ENCODE peak calls at places on chromosomes 13 and 19, in nine cellular contexts. M is CD4-positive, alpha-beta memory T cell; O is esophagus muscularis mucosa; X is trophoblast cell; G is colonic mucosa; U is fibroblast of lung; Q is tibial nerve; J is mesenchymal stem cell; K is adrenal gland. E is an unnamed sample.

GRCh38 chr13:54574791-54575190 is 1546.2 kb downstream of the OLFM4 start:
- DNase-seq in G (no peak), O (no peak), M (no peak), U (no peak), J (peak; percentile 6), K (no peak), X (no peak), Q (no peak), E (no peak)

GRCh38 chr19:43581467-43581866 is 5.9 kb downstream of the PINLYP start:
- DNase-seq in U (no peak), M (no peak), K (no peak), O (no peak), X (no peak), Q (no peak), J (no peak), G (no peak), E (no peak)

GRCh38 chr19:18672606-18673337 is 10.7 kb upstream of the CRTC1 start:
- DNase-seq in Q (no peak), X (no peak), U (peak; percentile 86), K (no peak), M (no peak), G (no peak), O (no peak), J (peak; percentile 38), E (no peak)

GRCh38 chr19:1773173-1773572 is 19.9 kb downstream of the ONECUT3 start:
- DNase-seq in U (no peak), M (no peak), K (no peak), G (no peak), O (no peak), X (no peak), Q (no peak), J (no peak), E (no peak)

GRCh38 chr19:29478578-29479565 is 46.9 kb upstream of the VSTM2B start:
- DNase-seq in X (peak; percentile 2), M (no peak), Q (no peak), K (no peak), J (no peak), G (no peak), U (no peak), O (peak; percentile 57), E (no peak)

GRCh38 chr13:25222740-25223139 is 50.7 kb upstream of the AMER2 start:
- DNase-seq in K (no peak), Q (no peak), O (no peak), X (no peak), M (no peak), J (no peak), U (no peak), G (no peak), E (no peak)

GRCh38 chr19:33124207-33125098 is 7.5 kb upstream of the WDR88 start:
- DNase-seq in K (no peak), X (no peak), U (no peak), M (no peak), Q (no peak), G (no peak), O (no peak), J (no peak), E (no peak)

GRCh38 chr19:55174425-55175116 is 5.5 kb downstream of the SYT5 start:
- DNase-seq in G (no peak), X (no peak), M (no peak), K (no peak), O (no peak), Q (no peak), J (no peak), U (no peak), E (no peak)

GRCh38 chr19:36685835-36686234 is 1.6 kb upstream of the ZNF567 start:
- DNase-seq in M (no peak), K (no peak), U (no peak), G (no peak), Q (no peak), X (no peak), J (no peak), O (no peak), E (no peak)

GRCh38 chr19:36687214-36688056 is at the start of gene ZNF567:
- DNase-seq in O (peak; percentile 99), G (peak; percentile 99), U (peak; percentile 95), X (peak; percentile 97), M (peak; percentile 94), Q (peak; percentile 95), J (peak; percentile 89), K (peak; percentile 98), E (peak; percentile 94)

GRCh38 chr19:36688058-36688457 is 646 bp downstream of the ZNF567 start:
- DNase-seq in G (no peak), U (no peak), Q (no peak), M (no peak), K (no peak), O (no peak), J (no peak), X (no peak), E (no peak)

DNA sequence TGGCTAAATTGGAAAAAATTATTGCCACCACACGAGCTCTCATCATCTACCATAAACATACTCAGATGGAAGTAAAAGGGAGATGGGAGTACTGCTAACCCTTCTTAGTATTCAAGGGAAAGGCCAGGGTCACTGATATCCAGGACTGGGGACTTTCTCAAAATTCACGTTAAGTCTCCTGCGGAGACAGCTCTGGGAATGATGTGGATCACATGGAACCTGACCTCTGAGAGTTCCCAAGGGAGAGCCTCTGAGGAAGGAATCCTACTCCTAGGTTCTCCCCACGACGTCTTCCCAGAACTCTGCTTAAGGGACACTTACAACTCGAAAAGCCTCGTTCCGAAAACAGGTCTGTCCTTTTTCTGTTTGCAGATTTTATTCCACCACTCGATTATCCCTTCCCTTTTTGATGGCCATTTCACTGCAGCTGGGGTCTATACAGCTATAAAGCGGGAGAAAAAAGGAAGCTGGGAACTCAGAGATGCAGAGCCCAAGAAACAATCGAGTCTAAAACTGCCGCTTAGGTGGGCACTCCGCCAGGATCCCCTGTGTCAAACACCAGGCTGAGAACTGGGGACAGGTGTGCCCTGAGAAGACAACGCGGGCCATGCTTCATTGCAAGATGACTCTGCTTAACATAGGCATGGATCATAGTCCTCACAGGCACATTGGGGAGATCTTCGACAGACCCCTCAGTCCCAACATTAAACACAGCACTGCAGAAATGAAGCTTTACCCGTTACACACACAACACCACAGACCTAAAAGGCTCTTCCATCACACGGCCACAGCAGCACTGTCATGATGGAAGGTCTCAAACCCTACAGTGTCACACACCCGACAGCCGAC is 823 bp upstream of the ZNF567 start:
- DNase-seq in G (no peak), K (no peak), U (peak; percentile 12), M (no peak), J (peak; percentile 8), Q (no peak), X (no peak), O (no peak), E (no peak)
- H3K9me3 ChIP-seq in G (no peaks in the 10 kb centered on the region), K (no peaks in the 10 kb centered on the region), U (no peaks in the 10 kb centered on the region), M (no peaks in the 10 kb centered on the region), J (peaks cover 28% of the 10 kb centered on the region), Q (peaks cover 10% of the 10 kb centered on the region), X (peaks cover 2% of the 10 kb centered on the region), O (no peaks in the 10 kb centered on the region), E (peaks cover 6% of the 10 kb centered on the region)

DNA sequence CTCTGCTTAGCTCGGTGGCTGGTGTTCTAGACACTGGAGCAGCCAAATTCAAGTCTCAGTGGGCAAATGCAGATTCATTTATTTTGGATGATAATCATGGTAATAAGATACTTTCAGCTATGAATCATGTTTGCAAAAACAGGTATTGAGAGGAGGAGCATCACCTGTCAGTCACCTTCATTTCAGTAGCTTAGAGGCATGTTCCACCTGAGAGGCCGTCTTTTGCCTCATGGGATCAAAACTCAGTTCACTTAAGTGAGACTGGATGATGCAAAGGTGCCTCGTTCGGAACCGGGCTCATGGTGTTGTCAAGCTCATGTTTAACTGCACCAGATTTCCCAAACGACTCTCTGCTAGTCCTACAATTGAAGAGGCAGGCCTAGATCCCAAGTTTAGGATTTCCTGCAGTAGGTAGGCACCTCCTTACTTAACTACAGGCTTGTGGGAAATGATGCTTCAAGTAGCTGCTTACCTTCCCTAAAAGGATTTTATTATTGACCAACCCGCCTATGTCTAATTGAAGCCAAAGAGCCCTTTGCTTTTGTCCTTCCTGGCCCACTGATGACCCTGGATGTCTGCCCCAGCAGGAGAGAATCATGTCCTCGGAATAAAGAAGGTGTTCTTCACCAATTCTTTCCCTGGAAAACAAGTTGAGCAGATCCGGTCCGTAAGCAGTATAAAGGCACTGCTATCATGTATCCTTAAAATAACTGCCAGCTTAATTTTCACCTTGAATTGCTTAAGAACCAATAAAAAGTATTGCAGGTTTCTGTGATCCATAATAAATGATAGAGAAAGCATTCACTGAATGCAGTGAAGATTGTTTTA is 60.0 kb downstream of the ZAR1L start:
- DNase-seq in U (no peak), O (no peak), G (no peak), M (no peak), X (no peak), K (no peak), Q (no peak), J (no peak), E (no peak)
- H3K9me3 ChIP-seq in U (no peaks in the 10 kb centered on the region), O (no peaks in the 10 kb centered on the region), G (no peaks in the 10 kb centered on the region), M (no peaks in the 10 kb centered on the region), X (peaks cover 2% of the 10 kb centered on the region), K (no peaks in the 10 kb centered on the region), Q (no peaks in the 10 kb centered on the region), J (no peaks in the 10 kb centered on the region), E (no peaks in the 10 kb centered on the region)

GRCh38 chr19:27909185-27909840 is 1303.6 kb downstream of the UQCRFS1 start:
- DNase-seq in G (no peak), Q (no peak), O (no peak), J (no peak), X (no peak), M (no peak), U (no peak), K (no peak), E (no peak)

GRCh38 chr19:27909861-27910260 is 1303.1 kb downstream of the UQCRFS1 start:
- DNase-seq in G (no peak), X (no peak), O (no peak), J (no peak), Q (no peak), K (no peak), M (no peak), U (no peak), E (no peak)

GRCh38 chr19:27906081-27906480 is 1306.9 kb downstream of the UQCRFS1 start:
- DNase-seq in G (no peak), K (no peak), M (no peak), O (no peak), U (no peak), X (no peak), Q (no peak), J (no peak), E (no peak)

DNA sequence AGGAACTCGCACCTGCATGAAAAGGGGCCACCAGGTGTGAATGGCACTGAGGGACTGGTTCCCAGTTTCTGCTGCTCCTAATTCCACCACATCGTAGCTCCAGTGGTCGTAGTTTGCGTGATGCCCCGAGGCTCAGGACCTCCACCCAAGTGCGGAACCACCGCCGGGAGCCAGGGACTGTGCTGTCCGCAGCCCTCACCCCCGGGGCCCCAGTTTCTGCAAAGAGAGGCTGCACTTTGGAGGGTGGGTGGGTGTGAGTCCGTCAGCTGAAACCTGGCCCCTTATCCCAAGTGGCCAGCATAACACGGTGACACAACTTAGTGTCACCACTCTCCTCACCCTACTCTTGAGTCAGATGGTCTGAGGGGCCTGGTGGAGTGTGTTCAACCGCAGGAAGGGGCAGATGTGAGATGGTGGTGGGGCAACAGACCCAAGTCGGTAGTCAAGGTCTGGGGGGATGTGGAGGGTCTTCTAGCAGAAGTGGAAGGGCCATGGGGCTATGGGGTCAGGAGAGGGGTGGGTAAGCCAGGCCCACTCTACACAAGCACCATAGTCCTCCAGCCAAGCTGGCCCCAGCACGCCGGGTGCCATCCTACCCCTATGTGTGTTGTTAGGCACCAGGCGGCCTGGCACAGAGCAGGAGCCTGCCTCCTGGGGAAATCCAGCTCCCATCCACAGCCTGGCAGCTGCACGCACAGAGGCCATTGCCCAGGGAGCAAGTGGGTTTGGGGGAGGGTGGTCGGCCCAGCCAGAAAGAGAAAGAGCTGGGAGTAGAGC is 1301.6 kb downstream of the UQCRFS1 start:
- DNase-seq in M (no peak), Q (no peak), J (no peak), U (no peak), K (no peak), O (no peak), G (no peak), X (no peak), E (no peak)
- H3K9me3 ChIP-seq in M (no peaks in the 10 kb centered on the region), Q (no peaks in the 10 kb centered on the region), J (no peaks in the 10 kb centered on the region), U (no peaks in the 10 kb centered on the region), K (no peaks in the 10 kb centered on the region), O (no peaks in the 10 kb centered on the region), G (no peaks in the 10 kb centered on the region), X (peaks cover 38% of the 10 kb centered on the region), E (no peaks in the 10 kb centered on the region)

GRCh38 chr13:74114202-74114601 is 20.0 kb downstream of the KLF12 start:
- DNase-seq in M (no peak), O (no peak), Q (no peak), X (no peak), G (no peak), K (no peak), J (no peak), U (no peak), E (no peak)

GRCh38 chr13:74111399-74111798 is 22.8 kb downstream of the KLF12 start:
- DNase-seq in X (no peak), Q (no peak), G (no peak), U (no peak), K (no peak), J (no peak), M (no peak), O (no peak), E (no peak)

GRCh38 chr13:74114641-74115040 is 19.6 kb downstream of the KLF12 start:
- DNase-seq in O (no peak), J (no peak), K (no peak), X (no peak), U (no peak), M (no peak), G (no peak), Q (no peak), E (no peak)

GRCh38 chr13:74110053-74110452 is 24.2 kb downstream of the KLF12 start:
- DNase-seq in M (no peak), G (peak; percentile 45), J (no peak), U (no peak), Q (no peak), X (no peak), K (no peak), O (no peak), E (no peak)

DNA sequence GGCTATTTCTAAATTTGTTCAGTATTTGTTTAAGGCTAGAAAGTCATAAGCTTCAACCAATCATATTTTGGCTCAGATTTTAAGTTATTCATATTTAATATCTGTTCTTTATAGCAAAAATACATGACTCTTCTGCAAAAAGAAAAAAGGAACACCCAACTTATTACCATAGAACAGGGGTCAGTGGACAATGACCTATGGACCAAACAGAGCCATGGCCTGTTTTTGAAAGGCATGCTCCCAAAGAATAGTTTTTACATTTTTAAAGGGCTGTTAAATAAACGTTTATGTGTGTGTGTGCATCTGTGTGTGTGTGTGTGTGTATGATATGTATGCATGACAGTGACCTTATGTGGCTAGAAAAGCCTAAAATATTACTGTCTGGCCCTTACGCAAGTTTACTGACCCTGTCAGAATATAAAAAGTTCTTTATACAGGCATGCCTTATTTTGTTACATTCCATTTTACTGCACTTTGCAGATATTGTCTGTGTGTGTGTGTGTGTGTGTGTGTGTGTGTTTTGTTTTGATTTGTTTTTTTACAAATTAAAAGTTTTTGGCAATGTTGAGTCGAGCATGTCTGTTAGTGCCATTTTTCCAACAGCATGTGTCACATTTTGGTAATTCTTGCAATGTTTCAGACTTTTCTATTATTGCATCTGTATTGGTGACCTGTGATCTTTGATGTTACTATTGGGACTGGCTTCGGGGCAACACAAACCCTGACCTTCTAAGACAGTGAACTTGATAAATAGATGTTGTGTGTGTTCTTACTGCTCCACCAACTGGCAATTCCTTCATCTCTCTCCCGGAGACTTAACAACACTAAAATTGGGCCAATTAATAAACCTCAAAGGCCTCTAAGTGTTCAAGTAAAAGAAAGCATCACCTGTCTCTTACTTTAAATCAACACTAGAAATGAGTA is 22.0 kb downstream of the KLF12 start:
- DNase-seq in M (no peak), U (no peak), O (no peak), K (no peak), Q (no peak), J (no peak), G (no peak), X (no peak), E (no peak)
- H3K9me3 ChIP-seq in M (no peaks in the 10 kb centered on the region), U (no peaks in the 10 kb centered on the region), O (no peaks in the 10 kb centered on the region), K (no peaks in the 10 kb centered on the region), Q (no peaks in the 10 kb centered on the region), J (no peaks in the 10 kb centered on the region), G (no peaks in the 10 kb centered on the region), X (no peaks in the 10 kb centered on the region), E (no peaks in the 10 kb centered on the region)

E was measured in T-helper 17 cell.